ENCODE peak calls at places on chromosome 1, in four cellular contexts. V is endothelial cell of umbilical vein, F is neural progenitor cell, K is IMR-90. A is an unnamed sample. For H3K27me3, the result is how much of the 10 kb centered on the place peaks cover.

GRCh38 chr1:27536767-27537166 is 46.8 kb upstream of the WASF2 start:
- DNase-seq in F (peak), V (no peak), K (peak), A (peak)

GRCh38 chr1:24277420-24278169 is 41.6 kb upstream of the GRHL3 start:
- DNase-seq in V (no peak), K (peak), F (no peak), A (no peak)

GRCh38 chr1:24248859-24249258 is 61.8 kb upstream of the IFNLR1 start:
- DNase-seq in V (no peak), K (no peak), F (no peak), A (peak)

GRCh38 chr1:231162300-231162969 is 577 bp downstream of the TRIM67 start:
- DNase-seq in K (peak), F (peak), V (peak), A (peak)

GRCh38 chr1:41666991-41667631 is 182.6 kb upstream of the EDN2 start:
- DNase-seq in V (no peak), F (peak), K (peak), A (peak)

GRCh38 chr1:43067856-43068751 is 104.0 kb downstream of the EBNA1BP2 start:
- DNase-seq in V (no peak), F (peak), K (no peak), A (peak)

GRCh38 chr1:49163041-49163440 is 386.4 kb upstream of the BEND5 start:
- DNase-seq in K (no peak), F (no peak), V (no peak), A (no peak)

GRCh38 chr1:48882020-48882419 is 105.3 kb upstream of the BEND5 start:
- DNase-seq in F (no peak), V (no peak), K (no peak), A (no peak)

GRCh38 chr1:218996362-218996761 is 177.3 kb upstream of the LYPLAL1 start:
- DNase-seq in V (peak), F (no peak), K (no peak), A (no peak)

GRCh38 chr1:169126335-169126734 is 19.8 kb downstream of the ATP1B1 start:
- DNase-seq in F (no peak), V (no peak), K (no peak), A (no peak)

GRCh38 chr1:94966033-94966432 is 39.1 kb upstream of the CNN3 start:
- DNase-seq in F (no peak), K (no peak), V (no peak), A (no peak)

GRCh38 chr1:120179420-120180348 is 3.4 kb upstream of the SEC22B start:
- DNase-seq in F (peak), V (peak), K (peak), A (peak)

GRCh38 chr1:42322577-42322976 is 12.5 kb downstream of the FOXJ3 start:
- DNase-seq in F (no peak), K (peak), V (peak), A (no peak)

GRCh38 chr1:44684525-44684924 is 10.0 kb downstream of the ARMH1 start:
- DNase-seq in F (no peak), V (no peak), K (no peak), A (no peak)

GRCh38 chr1:44688760-44689446 is 14.4 kb downstream of the ARMH1 start:
- DNase-seq in F (no peak), K (no peak), V (no peak), A (no peak)

GRCh38 chr1:44681905-44682900 is 7.7 kb downstream of the ARMH1 start:
- DNase-seq in V (no peak), F (no peak), K (no peak), A (no peak)

GRCh38 chr1:44689447-44689765 is 14.9 kb downstream of the ARMH1 start:
- DNase-seq in V (no peak), F (no peak), K (no peak), A (no peak)

GRCh38 chr1:44685218-44685617 is 10.7 kb downstream of the ARMH1 start:
- DNase-seq in F (no peak), V (no peak), K (no peak), A (no peak)
- H3K27me3 ChIP-seq in F (under half), V (under half), K (under half), A (under half)

GRCh38 chr1:50422946-50423669 is at the start of gene DMRTA2:
- DNase-seq in V (peak), K (no peak), F (peak), A (peak)
- H3K9ac ChIP-seq in V (no peak), K (no peak), F (no peak), A (no peak)

GRCh38 chr1:202122639-202123335 is at the start of gene GPR37L1:
- DNase-seq in V (peak), F (peak), K (peak), A (peak)
- TF ChIP-seq CTCF in V (peak), F (peak), K (peak), A (peak)

GRCh38 chr1:26358411-26359384 is 4.8 kb upstream of the CRYBG2 start:
- DNase-seq in F (no peak), V (no peak), K (no peak), A (peak)
- H3K27me3 ChIP-seq in F (half or more), V (under half), K (half or more), A (under half)

GRCh38 chr1:36570478-36571060 is 87.9 kb upstream of the CSF3R start:
- DNase-seq in F (no peak), K (no peak), V (no peak), A (peak)
- H3K9ac ChIP-seq in F (no peak), K (no peak), V (no peak), A (no peak)

GRCh38 chr1:239814306-239814881 is 277.3 kb upstream of the FMN2 start:
- DNase-seq in F (no peak), V (no peak), K (peak), A (peak)
- TF ChIP-seq CTCF in F (no peak), V (no peak), K (no peak), A (no peak)

DNA sequence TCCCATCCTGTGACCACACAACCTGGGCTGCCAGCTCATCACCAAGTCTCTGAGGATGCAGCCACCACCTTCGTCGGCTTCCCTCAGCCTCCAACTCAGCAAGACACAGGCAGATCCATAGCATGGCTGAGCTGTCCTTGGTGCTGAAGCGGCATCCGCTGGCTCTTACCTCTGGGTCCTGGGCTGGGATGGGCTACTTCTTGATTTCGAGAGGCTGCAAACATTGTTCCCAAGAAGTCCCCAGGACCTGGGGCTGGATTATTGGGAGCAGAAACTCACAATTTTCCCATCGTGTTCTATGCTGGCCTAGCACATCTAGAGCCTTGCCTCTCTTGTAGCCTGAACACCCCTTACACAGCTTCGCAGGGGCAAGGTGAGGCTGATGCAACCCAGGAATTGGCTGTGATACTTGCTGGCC is 24.9 kb upstream of the C1QA start:
- DNase-seq in K (peak), V (peak), F (peak), A (peak)
- H3K27me3 ChIP-seq in K (under half), V (under half), F (half or more), A (under half)

DNA sequence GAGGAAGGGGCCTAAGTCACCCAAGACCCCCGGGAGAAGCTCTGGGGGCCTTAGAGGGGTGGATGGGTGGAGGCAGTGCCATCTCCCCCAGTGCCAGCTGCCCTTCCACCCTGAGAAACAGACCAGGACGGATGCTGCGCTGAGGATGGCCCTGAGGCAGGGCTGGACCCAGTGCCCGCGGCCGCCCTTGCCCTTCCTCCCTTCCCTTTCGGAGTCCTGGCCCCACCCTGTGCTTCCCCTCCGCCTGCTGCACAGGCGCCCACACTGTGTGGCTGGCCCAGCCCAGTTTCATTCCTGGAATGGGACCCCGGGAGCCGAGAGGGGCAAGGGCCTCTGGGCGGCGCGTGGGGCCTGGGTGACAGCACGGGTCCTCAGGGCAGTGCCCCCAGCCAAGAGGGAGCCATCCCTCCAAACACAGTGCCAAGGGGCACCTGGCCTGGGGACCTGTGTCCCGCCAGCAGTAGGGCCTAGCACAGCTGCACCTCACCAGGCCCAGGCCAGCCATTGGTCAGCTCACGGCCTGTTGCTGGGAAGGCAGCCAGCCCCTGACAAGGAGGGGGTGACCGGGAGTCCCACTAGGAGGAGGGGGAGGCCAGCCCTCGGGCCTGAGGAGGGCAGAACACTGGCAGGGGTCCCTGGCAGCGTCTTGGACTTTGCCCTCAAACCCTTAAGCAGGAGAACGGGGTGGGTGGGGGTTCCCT is 13.4 kb upstream of the SKI start:
- DNase-seq in F (no peak), K (no peak), V (no peak), A (peak)
- H3K9ac ChIP-seq in F (no peak), K (peak), V (peak), A (no peak)

DNA sequence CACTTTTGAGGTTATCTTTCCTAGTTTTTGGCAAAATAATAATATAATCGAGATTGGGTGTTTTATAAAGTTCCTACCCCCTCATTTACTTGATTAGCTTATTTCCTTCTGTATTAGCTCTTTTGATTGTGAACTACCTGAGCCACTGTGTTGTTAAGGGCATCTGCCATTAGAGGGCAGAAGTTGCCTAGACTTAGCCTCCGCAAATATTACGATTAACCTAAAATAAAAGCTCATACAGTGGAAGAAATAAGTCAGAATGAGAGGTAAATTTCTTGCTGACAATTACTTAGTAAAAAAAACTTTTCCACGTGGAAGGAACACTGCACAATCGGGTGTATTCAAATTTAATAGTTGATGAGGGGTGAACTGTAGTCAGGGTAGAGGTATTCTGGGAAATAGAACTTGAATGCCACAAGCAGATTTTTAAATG is 2.3 kb downstream of the H3-3A start:
- DNase-seq in K (peak), F (peak), V (peak), A (peak)
- TF ChIP-seq CTCF in K (peak), F (peak), V (peak), A (peak)

DNA sequence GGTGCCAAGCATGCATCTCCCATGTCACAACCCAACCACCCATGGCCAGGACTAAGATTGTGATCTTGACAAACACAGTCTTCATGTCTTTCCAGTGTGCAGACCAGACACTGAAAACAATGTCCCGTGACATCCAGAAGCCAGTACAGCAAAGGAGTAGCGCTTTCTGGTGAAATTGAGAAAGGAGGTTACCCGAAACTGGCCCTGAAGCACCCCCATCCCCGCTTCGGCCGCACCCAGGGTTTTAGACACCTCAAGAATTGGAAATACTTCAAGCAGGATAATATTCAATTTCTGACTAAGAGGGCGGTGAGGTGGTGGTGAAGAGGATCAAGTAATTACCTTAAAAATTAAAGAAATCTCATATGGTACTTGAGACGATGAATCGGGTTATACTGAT is 10.6 kb upstream of the S100A8 start:
- DNase-seq in K (no peak), F (no peak), V (no peak), A (no peak)
- H3K27me3 ChIP-seq in K (under half), F (under half), V (under half), A (under half)

A was measured in endodermal cell.